ENCODE peak calls at places on chromosome 16, in nine cellular contexts. W is iPS-NIHi11; B is activated CD8-positive, alpha-beta memory T cell treated with anti-CD3 and anti-CD28 coated beads for 4 hours; N is GF-D8; T is activated CD4-positive, alpha-beta T cell treated with anti-CD3 and anti-CD28 coated beads for 24 hours; I is NCI-H2081; D is iPS DF 6.9; E is stimulated activated naive CD8-positive, alpha-beta T cell treated with anti-CD3 and anti-CD28 coated beads, Interleukin-15, Interleukin-2, amounts not matched to agents 100 U/mL and 50 U/mL, for 24 hours; Z is naive B cell. S is an unnamed sample.

GRCh38 chr16:62545039-62545438 is 508.8 kb upstream of the CDH8 start:
- DNase-seq in W (no peak), E (no peak), Z (no peak), B (no peak), T (no peak), I (no peak), N (no peak), D (no peak), S (no peak)

GRCh38 chr16:5776876-5777275 is 679.3 kb upstream of the EEF2KMT start:
- DNase-seq in E (no peak), N (no peak), Z (no peak), W (no peak), T (no peak), B (no peak), D (no peak), I (no peak), S (no peak)

GRCh38 chr16:31064882-31065461 is 9.1 kb downstream of the ZNF668 start:
- DNase-seq in D (no peak), W (no peak), B (no peak), I (no peak), N (no peak), Z (no peak), E (no peak), T (no peak), S (no peak)

GRCh38 chr16:27515874-27516353 is 33.8 kb downstream of the GTF3C1 start:
- DNase-seq in N (no peak), I (no peak), B (no peak), Z (no peak), T (no peak), W (peak; percentile 84), D (peak; percentile 31), E (peak; percentile 23), S (no peak)

GRCh38 chr16:17354121-17354750 is 116.5 kb downstream of the XYLT1 start:
- DNase-seq in W (no peak), Z (no peak), T (no peak), E (no peak), N (peak; percentile 31), I (no peak), D (no peak), B (no peak), S (peak; percentile 38)

GRCh38 chr16:4415538-4416199 is 727 bp downstream of the CORO7 start:
- DNase-seq in D (no peak), W (peak; percentile 67), T (peak; percentile 38), Z (peak; percentile 79), B (no peak), E (peak; percentile 70), I (peak; percentile 41), N (peak; percentile 85), S (no peak)

GRCh38 chr16:47142469-47143328 is 1.0 kb downstream of the NETO2 start:
- DNase-seq in B (no peak), E (peak; percentile 41), W (peak; percentile 25), Z (peak; percentile 27), T (no peak), I (peak; percentile 28), N (peak; percentile 64), D (no peak), S (no peak)

GRCh38 chr16:54677551-54677950 is 253.1 kb upstream of the IRX5 start:
- DNase-seq in T (no peak), I (no peak), Z (no peak), D (no peak), N (no peak), E (no peak), W (no peak), B (no peak), S (no peak)

GRCh38 chr16:11507991-11508390 is 78.7 kb downstream of the LITAF start:
- DNase-seq in T (no peak), I (no peak), Z (no peak), B (no peak), N (no peak), E (no peak), W (no peak), D (no peak), S (no peak)

GRCh38 chr16:75341934-75342811 is 90.7 kb upstream of the BCAR1 start:
- DNase-seq in E (no peak), N (no peak), B (no peak), I (no peak), D (no peak), W (no peak), Z (no peak), T (no peak), S (no peak)